ENCODE peak calls at places on chromosomes 6 and 20, in ten cellular contexts. F is thyroid gland, P is A549, W is HepG2, B is adrenal gland, Z is breast epithelium, Y is tibial nerve, H is heart left ventricle, R is prostate gland, D is body of pancreas. X is an unnamed sample.

GRCh38 chr6:131644921-131645320 is 7.8 kb downstream of the ENPP3 start:
- DNase-seq in H (no peak), R (no peak), W (no peak), Y (no peak), D (no peak), P (no peak), B (no peak), F (no peak), Z (no peak), X (no peak)

GRCh38 chr20:8216375-8217200 is 84.5 kb downstream of the PLCB1 start:
- DNase-seq in D (no peak), Y (no peak), Z (no peak), W (no peak), F (no peak), B (no peak), P (no peak), R (no peak), H (no peak), X (no peak)

GRCh38 chr6:20117474-20117873 is 94.8 kb downstream of the MBOAT1 start:
- DNase-seq in W (no peak), P (no peak), R (no peak), Y (no peak), H (no peak), D (no peak), F (peak; percentile 53), Z (no peak), B (no peak), X (no peak)

GRCh38 chr6:148491638-148492210 is 149.1 kb downstream of the SASH1 start:
- DNase-seq in B (no peak), W (no peak), F (no peak), Y (no peak), Z (no peak), H (no peak), D (no peak), R (no peak), P (no peak), X (no peak)

GRCh38 chr6:11140061-11140460 is 28.5 kb upstream of the ERVFRD-1 start:
- DNase-seq in F (no peak), R (no peak), B (no peak), P (no peak), W (no peak), D (no peak), Z (no peak), Y (no peak), H (no peak), X (no peak)

GRCh38 chr6:17656092-17656491 is 50.6 kb downstream of the NUP153 start:
- DNase-seq in P (no peak), Z (no peak), D (no peak), F (no peak), Y (no peak), R (no peak), B (no peak), H (no peak), W (peak; percentile 12), X (peak; percentile 13)

GRCh38 chr6:32298632-32299336 is 72.9 kb downstream of the TSBP1 start:
- DNase-seq in Z (no peak), W (peak; percentile 62), H (no peak), Y (no peak), R (no peak), B (no peak), D (no peak), P (peak; percentile 3), F (no peak), X (no peak)

GRCh38 chr20:4585104-4585753 is 136.5 kb upstream of the PRND start:
- DNase-seq in H (no peak), Y (no peak), D (no peak), F (no peak), P (no peak), B (no peak), W (no peak), Z (no peak), R (no peak), X (no peak)

GRCh38 chr6:6714498-6715360 is 126.2 kb downstream of the LY86 start:
- DNase-seq in B (no peak), W (no peak), Y (no peak), H (no peak), R (no peak), Z (no peak), F (no peak), D (no peak), P (no peak), X (no peak)

GRCh38 chr6:6712979-6713514 is 124.5 kb downstream of the LY86 start:
- DNase-seq in H (no peak), D (no peak), B (no peak), F (peak; percentile 31), Y (no peak), W (no peak), R (no peak), Z (no peak), P (no peak), X (peak; percentile 95)

GRCh38 chr6:6711832-6712231 is 123.3 kb downstream of the LY86 start:
- DNase-seq in B (no peak), F (no peak), Z (no peak), D (no peak), H (no peak), W (no peak), Y (no peak), R (no peak), P (no peak), X (peak; percentile 98)

GRCh38 chr6:6713660-6714446 is 125.3 kb downstream of the LY86 start:
- DNase-seq in D (no peak), H (no peak), B (no peak), Y (peak; percentile 26), F (no peak), R (no peak), W (no peak), P (no peak), Z (no peak), X (peak; percentile 72)

GRCh38 chr6:6712258-6712978 is 123.9 kb downstream of the LY86 start:
- DNase-seq in Y (peak; percentile 18), D (peak; percentile 54), W (peak; percentile 83), H (no peak), F (no peak), P (peak; percentile 60), R (no peak), Z (no peak), B (peak; percentile 47), X (peak; percentile 97)
- H3K4me3 ChIP-seq in Y (no peak overlapping the region), D (no peak overlapping the region), W (peak overlapping the region; percentile 44), H (no peak overlapping the region), F (no peak overlapping the region), P (no peak overlapping the region), R (no peak overlapping the region), Z (no peak overlapping the region), B (no peak overlapping the region), X (peak overlapping the region; percentile 43)

DNA sequence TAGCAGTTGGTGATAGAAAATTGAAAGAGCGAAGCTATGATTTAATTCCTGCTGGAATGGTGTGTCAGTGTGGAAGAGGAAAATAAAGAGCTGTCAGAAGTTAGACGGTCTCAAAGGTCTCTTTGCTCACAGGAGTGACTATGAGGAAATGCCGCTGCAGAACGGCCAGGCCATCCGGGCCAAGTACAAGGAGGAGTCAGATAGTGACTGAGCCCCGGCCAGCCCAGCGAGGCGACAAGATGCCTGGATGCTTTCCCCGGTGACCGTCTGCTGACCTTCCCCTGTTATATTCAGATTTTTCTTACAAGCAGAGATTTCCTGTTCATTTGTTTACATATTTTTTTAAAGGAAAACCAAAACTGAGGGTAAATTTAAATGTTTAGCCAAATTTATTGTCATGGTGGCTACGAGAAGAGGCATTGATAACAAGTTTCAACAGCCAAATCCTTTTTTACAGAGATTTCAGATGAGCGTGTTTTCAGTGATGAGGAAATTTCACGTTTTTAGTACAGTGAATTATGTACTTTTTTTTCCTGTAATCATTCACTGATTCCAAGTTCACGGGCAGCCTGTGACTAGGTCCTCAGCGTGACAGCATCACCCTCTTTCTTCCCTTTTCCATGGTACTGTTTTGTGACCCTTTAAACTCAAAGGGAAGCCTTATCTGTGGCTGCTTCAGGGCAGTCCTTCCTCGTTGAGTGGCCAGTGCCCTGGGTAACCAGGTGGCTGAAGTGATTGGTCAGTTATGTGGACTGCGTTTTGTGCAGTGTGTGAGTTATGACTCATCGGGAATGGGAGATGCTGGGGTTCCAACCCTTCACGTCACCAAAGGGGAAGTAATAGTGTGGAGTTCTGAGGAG is 12.6 kb downstream of the DYNLT1 start:
- DNase-seq in W (no peak), H (peak; percentile 81), R (no peak), B (peak; percentile 84), F (no peak), P (peak; percentile 51), Z (no peak), Y (peak; percentile 53), D (no peak), X (peak; percentile 45)
- TF ChIP-seq POLR2A in W (no peak), H (no peak), R (peak; percentile 26), B (no peak), F (no peak), P (no peak), Z (no peak), Y (no peak), D (no peak), X (no peak)

GRCh38 chr20:17491488-17491887 is 39.7 kb downstream of the BFSP1 start:
- DNase-seq in R (no peak), B (no peak), Z (no peak), P (no peak), H (no peak), W (no peak), Y (no peak), F (no peak), D (no peak), X (no peak)

GRCh38 chr20:17491041-17491440 is 40.1 kb downstream of the BFSP1 start:
- DNase-seq in R (no peak), F (no peak), B (no peak), H (no peak), D (no peak), W (no peak), Z (no peak), P (no peak), Y (no peak), X (no peak)

GRCh38 chr20:17494201-17494600 is 37.0 kb downstream of the BFSP1 start:
- DNase-seq in Y (no peak), F (no peak), P (no peak), B (no peak), D (no peak), Z (no peak), H (no peak), W (no peak), R (no peak), X (no peak)

GRCh38 chr20:17495826-17496225 is 35.4 kb downstream of the BFSP1 start:
- DNase-seq in Z (no peak), D (no peak), P (no peak), Y (no peak), H (no peak), F (no peak), R (no peak), B (no peak), W (no peak), X (no peak)

DNA sequence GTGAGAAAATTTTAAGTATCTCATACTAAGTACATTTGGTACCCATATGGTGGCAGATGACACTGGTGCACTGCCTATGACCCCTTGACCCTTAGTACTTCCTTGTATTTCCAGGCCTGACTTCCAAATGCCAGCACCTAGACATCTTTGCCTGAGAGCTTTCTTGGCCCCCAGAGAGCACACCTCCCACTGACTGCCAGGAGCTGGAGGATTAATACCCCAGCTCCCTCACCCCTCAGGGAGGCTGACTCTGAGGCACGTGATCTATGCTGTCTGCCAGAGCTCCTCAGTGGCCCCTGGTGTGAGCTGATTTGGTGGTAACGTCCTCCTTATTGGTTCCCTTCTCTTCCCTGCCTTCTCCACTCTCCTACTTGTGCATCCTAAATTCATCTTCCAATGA is 38.0 kb downstream of the BFSP1 start:
- DNase-seq in B (no peak), P (no peak), R (no peak), D (no peak), H (no peak), F (no peak), Z (no peak), Y (no peak), W (no peak), X (no peak)
- H3K4me3 ChIP-seq in B (no peak overlapping the region), P (no peak overlapping the region), R (no peak overlapping the region), D (no peak overlapping the region), H (no peak overlapping the region), F (no peak overlapping the region), Z (no peak overlapping the region), Y (no peak overlapping the region), W (no peak overlapping the region), X (no peak overlapping the region)

DNA sequence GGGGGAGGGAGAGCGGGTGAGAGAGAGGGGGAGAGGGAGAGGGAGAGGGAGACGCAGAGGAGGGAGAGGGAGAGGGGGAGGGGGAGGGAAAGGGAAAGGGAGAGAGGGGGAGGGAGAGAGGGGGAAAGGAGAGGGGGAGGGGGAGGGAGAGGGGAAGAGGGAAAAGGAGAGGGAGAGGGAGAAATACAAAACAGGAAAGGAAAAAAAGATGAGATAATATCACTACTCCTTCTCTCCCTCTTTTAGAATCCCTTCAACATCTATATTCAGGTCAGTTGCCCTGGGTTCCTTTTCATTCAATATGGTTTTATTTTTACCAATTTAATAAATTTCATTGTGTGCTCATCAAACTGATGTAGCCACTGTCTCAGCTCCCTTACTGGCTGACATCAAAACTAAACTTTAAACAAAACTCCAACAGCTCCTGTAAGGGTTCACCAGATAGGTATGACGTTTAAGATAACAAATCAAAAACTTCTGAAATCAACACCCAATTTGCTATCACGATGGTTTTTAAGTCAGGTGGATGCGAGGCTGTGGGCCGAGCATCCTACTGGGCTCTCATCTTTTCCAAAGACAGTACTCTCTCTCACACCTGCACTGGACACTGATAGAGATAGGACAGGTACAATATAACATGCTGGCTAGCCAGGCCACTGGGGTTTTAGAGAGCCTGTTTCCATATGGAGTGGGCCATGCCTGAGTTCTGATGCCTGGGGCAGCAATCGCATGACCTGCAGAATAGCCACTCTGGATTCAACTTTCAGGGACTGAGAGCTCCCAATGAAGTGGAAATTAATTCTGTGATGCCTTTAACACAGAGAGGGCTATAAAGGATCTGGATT is 99.5 kb downstream of the FYN start:
- DNase-seq in W (no peak), F (no peak), Y (no peak), D (no peak), B (no peak), H (no peak), Z (no peak), P (no peak), R (no peak), X (no peak)
- TF ChIP-seq POLR2A in W (no peak), F (no peak), Y (no peak), D (no peak), B (no peak), H (no peak), Z (no peak), P (no peak), R (no peak), X (no peak)

X was measured in NB4.